ENCODE peak calls at places on chromosomes 16 and 17, in nine cellular contexts. One of them, this sample, is unnamed.

GRCh38 chr16:71540-72341 is 690 bp downstream of the RHBDF1 start:
- DNase-seq in posterior vena cava: peak; percentile 91
- DNase-seq in stimulated activated CD8-positive, alpha-beta memory T cell treated with anti-CD3 and anti-CD28 coated beads, Interleukin-15, amount 100 ng/mL, for 48 hours: no peak
- DNase-seq in stimulated activated CD4-positive, alpha-beta T cell treated with anti-CD3 and anti-CD28 coated beads, TNF-alpha, amount 100 ng/mL, for 48 hours: no peak
- DNase-seq in GM12892: peak; percentile 52
- DNase-seq in cerebellar nuclear complex: no peak
- DNase-seq in non-pigmented ciliary epithelial cell: no peak
- DNase-seq in H1: no peak
- DNase-seq in left lung: no peak
- DNase-seq in this sample: no peak

GRCh38 chr16:9107025-9107970 is 15.9 kb downstream of the HAPSTR1 start:
- DNase-seq in left lung: no peak
- DNase-seq in cerebellar nuclear complex: no peak
- DNase-seq in non-pigmented ciliary epithelial cell: no peak
- DNase-seq in stimulated activated CD4-positive, alpha-beta T cell treated with anti-CD3 and anti-CD28 coated beads, TNF-alpha, amount 100 ng/mL, for 48 hours: no peak
- DNase-seq in H1: no peak
- DNase-seq in GM12892: no peak
- DNase-seq in stimulated activated CD8-positive, alpha-beta memory T cell treated with anti-CD3 and anti-CD28 coated beads, Interleukin-15, amount 100 ng/mL, for 48 hours: no peak
- DNase-seq in posterior vena cava: no peak
- DNase-seq in this sample: no peak

GRCh38 chr16:53198933-53199332 is 144.1 kb downstream of the CHD9 start:
- DNase-seq in GM12892: no peak
- DNase-seq in stimulated activated CD4-positive, alpha-beta T cell treated with anti-CD3 and anti-CD28 coated beads, TNF-alpha, amount 100 ng/mL, for 48 hours: no peak
- DNase-seq in posterior vena cava: no peak
- DNase-seq in left lung: no peak
- DNase-seq in cerebellar nuclear complex: no peak
- DNase-seq in non-pigmented ciliary epithelial cell: no peak
- DNase-seq in stimulated activated CD8-positive, alpha-beta memory T cell treated with anti-CD3 and anti-CD28 coated beads, Interleukin-15, amount 100 ng/mL, for 48 hours: no peak
- DNase-seq in H1: no peak
- DNase-seq in this sample: no peak

GRCh38 chr17:2844386-2844785 is 48.1 kb downstream of the RAP1GAP2 start:
- DNase-seq in posterior vena cava: no peak
- DNase-seq in stimulated activated CD8-positive, alpha-beta memory T cell treated with anti-CD3 and anti-CD28 coated beads, Interleukin-15, amount 100 ng/mL, for 48 hours: no peak
- DNase-seq in left lung: no peak
- DNase-seq in stimulated activated CD4-positive, alpha-beta T cell treated with anti-CD3 and anti-CD28 coated beads, TNF-alpha, amount 100 ng/mL, for 48 hours: no peak
- DNase-seq in GM12892: no peak
- DNase-seq in non-pigmented ciliary epithelial cell: no peak
- DNase-seq in cerebellar nuclear complex: no peak
- DNase-seq in H1: no peak
- DNase-seq in this sample: no peak

GRCh38 chr17:75032896-75033294 is 13.9 kb downstream of the ATP5PD start:
- DNase-seq in posterior vena cava: no peak
- DNase-seq in GM12892: no peak
- DNase-seq in left lung: no peak
- DNase-seq in cerebellar nuclear complex: no peak
- DNase-seq in non-pigmented ciliary epithelial cell: no peak
- DNase-seq in H1: no peak
- DNase-seq in stimulated activated CD4-positive, alpha-beta T cell treated with anti-CD3 and anti-CD28 coated beads, TNF-alpha, amount 100 ng/mL, for 48 hours: no peak
- DNase-seq in stimulated activated CD8-positive, alpha-beta memory T cell treated with anti-CD3 and anti-CD28 coated beads, Interleukin-15, amount 100 ng/mL, for 48 hours: no peak
- DNase-seq in this sample: no peak

GRCh38 chr16:82082543-82083244 is 47.6 kb downstream of the HSD17B2 start:
- DNase-seq in posterior vena cava: no peak
- DNase-seq in non-pigmented ciliary epithelial cell: no peak
- DNase-seq in cerebellar nuclear complex: no peak
- DNase-seq in left lung: no peak
- DNase-seq in H1: no peak
- DNase-seq in stimulated activated CD4-positive, alpha-beta T cell treated with anti-CD3 and anti-CD28 coated beads, TNF-alpha, amount 100 ng/mL, for 48 hours: no peak
- DNase-seq in stimulated activated CD8-positive, alpha-beta memory T cell treated with anti-CD3 and anti-CD28 coated beads, Interleukin-15, amount 100 ng/mL, for 48 hours: no peak
- DNase-seq in GM12892: no peak
- DNase-seq in this sample: no peak

GRCh38 chr16:75086281-75086680 is 30.3 kb downstream of the LDHD start:
- DNase-seq in stimulated activated CD4-positive, alpha-beta T cell treated with anti-CD3 and anti-CD28 coated beads, TNF-alpha, amount 100 ng/mL, for 48 hours: no peak
- DNase-seq in non-pigmented ciliary epithelial cell: no peak
- DNase-seq in GM12892: no peak
- DNase-seq in H1: no peak
- DNase-seq in left lung: no peak
- DNase-seq in stimulated activated CD8-positive, alpha-beta memory T cell treated with anti-CD3 and anti-CD28 coated beads, Interleukin-15, amount 100 ng/mL, for 48 hours: no peak
- DNase-seq in cerebellar nuclear complex: no peak
- DNase-seq in posterior vena cava: no peak
- DNase-seq in this sample: no peak

GRCh38 chr17:2214047-2214717 is 89.4 kb downstream of the SMG6 start:
- DNase-seq in stimulated activated CD8-positive, alpha-beta memory T cell treated with anti-CD3 and anti-CD28 coated beads, Interleukin-15, amount 100 ng/mL, for 48 hours: no peak
- DNase-seq in stimulated activated CD4-positive, alpha-beta T cell treated with anti-CD3 and anti-CD28 coated beads, TNF-alpha, amount 100 ng/mL, for 48 hours: peak; percentile 18
- DNase-seq in posterior vena cava: peak; percentile 86
- DNase-seq in left lung: no peak
- DNase-seq in GM12892: no peak
- DNase-seq in cerebellar nuclear complex: no peak
- DNase-seq in H1: no peak
- DNase-seq in non-pigmented ciliary epithelial cell: peak; percentile 75
- DNase-seq in this sample: no peak

GRCh38 chr17:7627250-7628121 is at the start of gene SAT2:
- DNase-seq in left lung: peak; percentile 95
- DNase-seq in GM12892: peak; percentile 100
- DNase-seq in stimulated activated CD4-positive, alpha-beta T cell treated with anti-CD3 and anti-CD28 coated beads, TNF-alpha, amount 100 ng/mL, for 48 hours: peak; percentile 77
- DNase-seq in H1: peak; percentile 87
- DNase-seq in stimulated activated CD8-positive, alpha-beta memory T cell treated with anti-CD3 and anti-CD28 coated beads, Interleukin-15, amount 100 ng/mL, for 48 hours: peak; percentile 78
- DNase-seq in posterior vena cava: peak; percentile 97
- DNase-seq in non-pigmented ciliary epithelial cell: peak; percentile 67
- DNase-seq in cerebellar nuclear complex: no peak
- DNase-seq in this sample: peak; percentile 97

GRCh38 chr17:44655983-44656700 is at the start of gene MEIOC:
- DNase-seq in stimulated activated CD4-positive, alpha-beta T cell treated with anti-CD3 and anti-CD28 coated beads, TNF-alpha, amount 100 ng/mL, for 48 hours: peak; percentile 8
- DNase-seq in left lung: no peak
- DNase-seq in stimulated activated CD8-positive, alpha-beta memory T cell treated with anti-CD3 and anti-CD28 coated beads, Interleukin-15, amount 100 ng/mL, for 48 hours: peak; percentile 43
- DNase-seq in posterior vena cava: no peak
- DNase-seq in cerebellar nuclear complex: no peak
- DNase-seq in H1: peak; percentile 61
- DNase-seq in GM12892: peak; percentile 27
- DNase-seq in non-pigmented ciliary epithelial cell: no peak
- DNase-seq in this sample: no peak

GRCh38 chr16:86567701-86568571 is 1.3 kb downstream of the FOXC2 start:
- DNase-seq in cerebellar nuclear complex: no peak
- DNase-seq in stimulated activated CD4-positive, alpha-beta T cell treated with anti-CD3 and anti-CD28 coated beads, TNF-alpha, amount 100 ng/mL, for 48 hours: no peak
- DNase-seq in non-pigmented ciliary epithelial cell: no peak
- DNase-seq in left lung: peak; percentile 76
- DNase-seq in posterior vena cava: peak; percentile 84
- DNase-seq in H1: no peak
- DNase-seq in GM12892: no peak
- DNase-seq in stimulated activated CD8-positive, alpha-beta memory T cell treated with anti-CD3 and anti-CD28 coated beads, Interleukin-15, amount 100 ng/mL, for 48 hours: no peak
- DNase-seq in this sample: no peak

GRCh38 chr17:65278050-65278819 is 141.1 kb downstream of the RGS9 start:
- DNase-seq in left lung: no peak
- DNase-seq in H1: no peak
- DNase-seq in GM12892: peak; percentile 38
- DNase-seq in non-pigmented ciliary epithelial cell: no peak
- DNase-seq in stimulated activated CD4-positive, alpha-beta T cell treated with anti-CD3 and anti-CD28 coated beads, TNF-alpha, amount 100 ng/mL, for 48 hours: peak; percentile 3
- DNase-seq in stimulated activated CD8-positive, alpha-beta memory T cell treated with anti-CD3 and anti-CD28 coated beads, Interleukin-15, amount 100 ng/mL, for 48 hours: no peak
- DNase-seq in posterior vena cava: no peak
- DNase-seq in cerebellar nuclear complex: no peak
- DNase-seq in this sample: no peak

GRCh38 chr17:4936436-4936835 is 3.4 kb downstream of the SLC25A11 start:
- DNase-seq in GM12892: no peak
- DNase-seq in posterior vena cava: no peak
- DNase-seq in cerebellar nuclear complex: no peak
- DNase-seq in stimulated activated CD8-positive, alpha-beta memory T cell treated with anti-CD3 and anti-CD28 coated beads, Interleukin-15, amount 100 ng/mL, for 48 hours: no peak
- DNase-seq in stimulated activated CD4-positive, alpha-beta T cell treated with anti-CD3 and anti-CD28 coated beads, TNF-alpha, amount 100 ng/mL, for 48 hours: no peak
- DNase-seq in H1: no peak
- DNase-seq in non-pigmented ciliary epithelial cell: no peak
- DNase-seq in left lung: peak; percentile 51
- DNase-seq in this sample: no peak

GRCh38 chr17:78300962-78301820 is 58.7 kb downstream of the SOCS3 start:
- DNase-seq in non-pigmented ciliary epithelial cell: no peak
- DNase-seq in H1: no peak
- DNase-seq in stimulated activated CD4-positive, alpha-beta T cell treated with anti-CD3 and anti-CD28 coated beads, TNF-alpha, amount 100 ng/mL, for 48 hours: no peak
- DNase-seq in posterior vena cava: no peak
- DNase-seq in left lung: no peak
- DNase-seq in cerebellar nuclear complex: no peak
- DNase-seq in stimulated activated CD8-positive, alpha-beta memory T cell treated with anti-CD3 and anti-CD28 coated beads, Interleukin-15, amount 100 ng/mL, for 48 hours: no peak
- DNase-seq in GM12892: no peak
- DNase-seq in this sample: no peak

GRCh38 chr17:77618173-77618572 is 340.3 kb upstream of the TNRC6C start:
- DNase-seq in cerebellar nuclear complex: no peak
- DNase-seq in stimulated activated CD8-positive, alpha-beta memory T cell treated with anti-CD3 and anti-CD28 coated beads, Interleukin-15, amount 100 ng/mL, for 48 hours: no peak
- DNase-seq in posterior vena cava: peak; percentile 68
- DNase-seq in stimulated activated CD4-positive, alpha-beta T cell treated with anti-CD3 and anti-CD28 coated beads, TNF-alpha, amount 100 ng/mL, for 48 hours: no peak
- DNase-seq in left lung: no peak
- DNase-seq in GM12892: no peak
- DNase-seq in non-pigmented ciliary epithelial cell: no peak
- DNase-seq in H1: no peak
- DNase-seq in this sample: no peak

GRCh38 chr17:57288034-57288752 is 31.9 kb downstream of the MSI2 start:
- DNase-seq in posterior vena cava: no peak
- DNase-seq in H1: no peak
- DNase-seq in cerebellar nuclear complex: no peak
- DNase-seq in stimulated activated CD4-positive, alpha-beta T cell treated with anti-CD3 and anti-CD28 coated beads, TNF-alpha, amount 100 ng/mL, for 48 hours: no peak
- DNase-seq in GM12892: no peak
- DNase-seq in left lung: no peak
- DNase-seq in non-pigmented ciliary epithelial cell: no peak
- DNase-seq in stimulated activated CD8-positive, alpha-beta memory T cell treated with anti-CD3 and anti-CD28 coated beads, Interleukin-15, amount 100 ng/mL, for 48 hours: no peak
- DNase-seq in this sample: no peak

GRCh38 chr17:34820166-34820920 is 140.9 kb downstream of the CCT6B start:
- DNase-seq in non-pigmented ciliary epithelial cell: no peak
- DNase-seq in left lung: no peak
- DNase-seq in stimulated activated CD4-positive, alpha-beta T cell treated with anti-CD3 and anti-CD28 coated beads, TNF-alpha, amount 100 ng/mL, for 48 hours: no peak
- DNase-seq in H1: no peak
- DNase-seq in cerebellar nuclear complex: no peak
- DNase-seq in posterior vena cava: no peak
- DNase-seq in stimulated activated CD8-positive, alpha-beta memory T cell treated with anti-CD3 and anti-CD28 coated beads, Interleukin-15, amount 100 ng/mL, for 48 hours: no peak
- DNase-seq in GM12892: no peak
- DNase-seq in this sample: no peak

GRCh38 chr16:35302859-35303258 is 1843.4 kb downstream of the TP53TG3F start:
- DNase-seq in H1: no peak
- DNase-seq in posterior vena cava: no peak
- DNase-seq in stimulated activated CD8-positive, alpha-beta memory T cell treated with anti-CD3 and anti-CD28 coated beads, Interleukin-15, amount 100 ng/mL, for 48 hours: no peak
- DNase-seq in cerebellar nuclear complex: no peak
- DNase-seq in stimulated activated CD4-positive, alpha-beta T cell treated with anti-CD3 and anti-CD28 coated beads, TNF-alpha, amount 100 ng/mL, for 48 hours: no peak
- DNase-seq in non-pigmented ciliary epithelial cell: no peak
- DNase-seq in left lung: no peak
- DNase-seq in GM12892: no peak
- DNase-seq in this sample: no peak

GRCh38 chr16:89374393-89374948 is 115.9 kb downstream of the ANKRD11 start:
- DNase-seq in non-pigmented ciliary epithelial cell: no peak
- DNase-seq in H1: no peak
- DNase-seq in stimulated activated CD8-positive, alpha-beta memory T cell treated with anti-CD3 and anti-CD28 coated beads, Interleukin-15, amount 100 ng/mL, for 48 hours: no peak
- DNase-seq in GM12892: no peak
- DNase-seq in left lung: no peak
- DNase-seq in cerebellar nuclear complex: no peak
- DNase-seq in stimulated activated CD4-positive, alpha-beta T cell treated with anti-CD3 and anti-CD28 coated beads, TNF-alpha, amount 100 ng/mL, for 48 hours: no peak
- DNase-seq in posterior vena cava: no peak
- DNase-seq in this sample: no peak

GRCh38 chr17:954431-955164 is 25.0 kb downstream of the NXN start:
- DNase-seq in GM12892: no peak
- DNase-seq in H1: no peak
- DNase-seq in non-pigmented ciliary epithelial cell: no peak
- DNase-seq in posterior vena cava: no peak
- DNase-seq in stimulated activated CD4-positive, alpha-beta T cell treated with anti-CD3 and anti-CD28 coated beads, TNF-alpha, amount 100 ng/mL, for 48 hours: no peak
- DNase-seq in left lung: no peak
- DNase-seq in cerebellar nuclear complex: no peak
- DNase-seq in stimulated activated CD8-positive, alpha-beta memory T cell treated with anti-CD3 and anti-CD28 coated beads, Interleukin-15, amount 100 ng/mL, for 48 hours: no peak
- DNase-seq in this sample: no peak

GRCh38 chr17:76272541-76273434 is 7.6 kb downstream of the UBALD2 start:
- DNase-seq in left lung: no peak
- DNase-seq in H1: no peak
- DNase-seq in GM12892: peak; percentile 36
- DNase-seq in cerebellar nuclear complex: no peak
- DNase-seq in posterior vena cava: no peak
- DNase-seq in stimulated activated CD8-positive, alpha-beta memory T cell treated with anti-CD3 and anti-CD28 coated beads, Interleukin-15, amount 100 ng/mL, for 48 hours: peak; percentile 66
- DNase-seq in non-pigmented ciliary epithelial cell: no peak
- DNase-seq in stimulated activated CD4-positive, alpha-beta T cell treated with anti-CD3 and anti-CD28 coated beads, TNF-alpha, amount 100 ng/mL, for 48 hours: peak; percentile 68
- DNase-seq in this sample: peak; percentile 44

GRCh38 chr17:13297198-13297597 is 279.4 kb upstream of the ELAC2 start:
- DNase-seq in non-pigmented ciliary epithelial cell: no peak
- DNase-seq in GM12892: no peak
- DNase-seq in cerebellar nuclear complex: no peak
- DNase-seq in stimulated activated CD4-positive, alpha-beta T cell treated with anti-CD3 and anti-CD28 coated beads, TNF-alpha, amount 100 ng/mL, for 48 hours: no peak
- DNase-seq in posterior vena cava: no peak
- DNase-seq in stimulated activated CD8-positive, alpha-beta memory T cell treated with anti-CD3 and anti-CD28 coated beads, Interleukin-15, amount 100 ng/mL, for 48 hours: no peak
- DNase-seq in left lung: no peak
- DNase-seq in H1: no peak
- DNase-seq in this sample: no peak

GRCh38 chr16:17784073-17784472 is 313.3 kb upstream of the XYLT1 start:
- DNase-seq in stimulated activated CD4-positive, alpha-beta T cell treated with anti-CD3 and anti-CD28 coated beads, TNF-alpha, amount 100 ng/mL, for 48 hours: no peak
- DNase-seq in cerebellar nuclear complex: no peak
- DNase-seq in non-pigmented ciliary epithelial cell: no peak
- DNase-seq in H1: no peak
- DNase-seq in left lung: no peak
- DNase-seq in posterior vena cava: no peak
- DNase-seq in GM12892: no peak
- DNase-seq in stimulated activated CD8-positive, alpha-beta memory T cell treated with anti-CD3 and anti-CD28 coated beads, Interleukin-15, amount 100 ng/mL, for 48 hours: no peak
- DNase-seq in this sample: no peak

GRCh38 chr17:47895254-47895855 is 681 bp upstream of the SP2 start:
- DNase-seq in posterior vena cava: peak; percentile 82
- DNase-seq in cerebellar nuclear complex: no peak
- DNase-seq in non-pigmented ciliary epithelial cell: no peak
- DNase-seq in H1: no peak
- DNase-seq in left lung: no peak
- DNase-seq in stimulated activated CD4-positive, alpha-beta T cell treated with anti-CD3 and anti-CD28 coated beads, TNF-alpha, amount 100 ng/mL, for 48 hours: peak; percentile 13
- DNase-seq in stimulated activated CD8-positive, alpha-beta memory T cell treated with anti-CD3 and anti-CD28 coated beads, Interleukin-15, amount 100 ng/mL, for 48 hours: peak; percentile 11
- DNase-seq in GM12892: no peak
- DNase-seq in this sample: no peak

GRCh38 chr17:17824119-17824779 is 12.5 kb downstream of the SREBF1 start:
- DNase-seq in left lung: no peak
- DNase-seq in stimulated activated CD8-positive, alpha-beta memory T cell treated with anti-CD3 and anti-CD28 coated beads, Interleukin-15, amount 100 ng/mL, for 48 hours: no peak
- DNase-seq in stimulated activated CD4-positive, alpha-beta T cell treated with anti-CD3 and anti-CD28 coated beads, TNF-alpha, amount 100 ng/mL, for 48 hours: no peak
- DNase-seq in GM12892: no peak
- DNase-seq in H1: no peak
- DNase-seq in posterior vena cava: no peak
- DNase-seq in cerebellar nuclear complex: no peak
- DNase-seq in non-pigmented ciliary epithelial cell: no peak
- DNase-seq in this sample: no peak

GRCh38 chr16:86538196-86538780 is 16.7 kb downstream of the MTHFSD start:
- DNase-seq in cerebellar nuclear complex: no peak
- DNase-seq in GM12892: no peak
- DNase-seq in stimulated activated CD8-positive, alpha-beta memory T cell treated with anti-CD3 and anti-CD28 coated beads, Interleukin-15, amount 100 ng/mL, for 48 hours: no peak
- DNase-seq in H1: no peak
- DNase-seq in non-pigmented ciliary epithelial cell: no peak
- DNase-seq in left lung: peak; percentile 64
- DNase-seq in stimulated activated CD4-positive, alpha-beta T cell treated with anti-CD3 and anti-CD28 coated beads, TNF-alpha, amount 100 ng/mL, for 48 hours: no peak
- DNase-seq in posterior vena cava: peak; percentile 67
- DNase-seq in this sample: no peak

GRCh38 chr16:11835891-11836652 is 15.3 kb downstream of the RSL1D1 start:
- DNase-seq in non-pigmented ciliary epithelial cell: no peak
- DNase-seq in cerebellar nuclear complex: no peak
- DNase-seq in H1: no peak
- DNase-seq in posterior vena cava: no peak
- DNase-seq in stimulated activated CD4-positive, alpha-beta T cell treated with anti-CD3 and anti-CD28 coated beads, TNF-alpha, amount 100 ng/mL, for 48 hours: no peak
- DNase-seq in stimulated activated CD8-positive, alpha-beta memory T cell treated with anti-CD3 and anti-CD28 coated beads, Interleukin-15, amount 100 ng/mL, for 48 hours: no peak
- DNase-seq in GM12892: no peak
- DNase-seq in left lung: no peak
- DNase-seq in this sample: no peak

GRCh38 chr17:76940293-76940692 is 72.1 kb downstream of the MGAT5B start:
- DNase-seq in cerebellar nuclear complex: no peak
- DNase-seq in posterior vena cava: no peak
- DNase-seq in non-pigmented ciliary epithelial cell: no peak
- DNase-seq in left lung: peak; percentile 68
- DNase-seq in GM12892: no peak
- DNase-seq in stimulated activated CD8-positive, alpha-beta memory T cell treated with anti-CD3 and anti-CD28 coated beads, Interleukin-15, amount 100 ng/mL, for 48 hours: no peak
- DNase-seq in H1: peak; percentile 9
- DNase-seq in stimulated activated CD4-positive, alpha-beta T cell treated with anti-CD3 and anti-CD28 coated beads, TNF-alpha, amount 100 ng/mL, for 48 hours: no peak
- DNase-seq in this sample: no peak

GRCh38 chr17:78910885-78911284 is 7.9 kb upstream of the CEP295NL start:
- DNase-seq in H1: no peak
- DNase-seq in stimulated activated CD4-positive, alpha-beta T cell treated with anti-CD3 and anti-CD28 coated beads, TNF-alpha, amount 100 ng/mL, for 48 hours: no peak
- DNase-seq in GM12892: no peak
- DNase-seq in cerebellar nuclear complex: no peak
- DNase-seq in left lung: no peak
- DNase-seq in stimulated activated CD8-positive, alpha-beta memory T cell treated with anti-CD3 and anti-CD28 coated beads, Interleukin-15, amount 100 ng/mL, for 48 hours: no peak
- DNase-seq in non-pigmented ciliary epithelial cell: no peak
- DNase-seq in posterior vena cava: no peak
- DNase-seq in this sample: no peak

GRCh38 chr17:9052921-9053320 is 31.6 kb downstream of the NTN1 start:
- DNase-seq in non-pigmented ciliary epithelial cell: no peak
- DNase-seq in left lung: no peak
- DNase-seq in stimulated activated CD4-positive, alpha-beta T cell treated with anti-CD3 and anti-CD28 coated beads, TNF-alpha, amount 100 ng/mL, for 48 hours: no peak
- DNase-seq in cerebellar nuclear complex: no peak
- DNase-seq in GM12892: no peak
- DNase-seq in H1: no peak
- DNase-seq in posterior vena cava: peak; percentile 4
- DNase-seq in stimulated activated CD8-positive, alpha-beta memory T cell treated with anti-CD3 and anti-CD28 coated beads, Interleukin-15, amount 100 ng/mL, for 48 hours: no peak
- DNase-seq in this sample: peak; percentile 66

GRCh38 chr17:47785538-47786123 is 36.0 kb downstream of the OSBPL7 start:
- DNase-seq in stimulated activated CD4-positive, alpha-beta T cell treated with anti-CD3 and anti-CD28 coated beads, TNF-alpha, amount 100 ng/mL, for 48 hours: no peak
- DNase-seq in H1: no peak
- DNase-seq in posterior vena cava: no peak
- DNase-seq in left lung: no peak
- DNase-seq in GM12892: no peak
- DNase-seq in stimulated activated CD8-positive, alpha-beta memory T cell treated with anti-CD3 and anti-CD28 coated beads, Interleukin-15, amount 100 ng/mL, for 48 hours: no peak
- DNase-seq in non-pigmented ciliary epithelial cell: no peak
- DNase-seq in cerebellar nuclear complex: no peak
- DNase-seq in this sample: peak; percentile 23